ENCODE peak calls at places on chromosome 22, in ten cellular contexts. A is AG10803; J is astrocyte of the cerebellum; B is body of pancreas; D is GM12878; C is thyroid gland; E is uterus; H is CD4-positive, alpha-beta memory T cell; T is PC-9; S is IMR-90. P is an unnamed sample.

GRCh38 chr22:23034621-23035556 is 35.4 kb upstream of the GNAZ start:
- DNase-seq in A (no peak), J (no peak), B (no peak), D (no peak), C (no peak), E (no peak), H (no peak), T (no peak), S (no peak), P (no peak)

GRCh38 chr22:45632791-45633515 is 38.7 kb upstream of the ATXN10 start:
- DNase-seq in A (no peak), J (no peak), B (peak; percentile 30), D (no peak), C (peak; percentile 44), E (no peak), H (no peak), T (no peak), S (no peak), P (peak; percentile 41)

GRCh38 chr22:26264162-26264561 is 94.9 kb downstream of the SEZ6L start:
- DNase-seq in A (no peak), J (no peak), B (no peak), D (no peak), C (no peak), E (no peak), H (no peak), T (no peak), S (no peak), P (no peak)

GRCh38 chr22:20533095-20533878 is 25.9 kb downstream of the MED15 start:
- DNase-seq in A (no peak), J (no peak), B (no peak), D (no peak), C (no peak), E (no peak), H (no peak), T (no peak), S (no peak), P (no peak)

GRCh38 chr22:42509548-42509947 is 10.0 kb downstream of the RRP7A start:
- DNase-seq in A (no peak), J (no peak), B (no peak), D (no peak), C (no peak), E (no peak), H (no peak), T (no peak), S (no peak), P (no peak)

GRCh38 chr22:45112136-45112879 is 51.4 kb upstream of the NUP50 start:
- DNase-seq in A (peak; percentile 92), J (no peak), B (no peak), D (no peak), C (no peak), E (no peak), H (no peak), T (no peak), S (peak; percentile 84), P (peak; percentile 32)

GRCh38 chr22:41762980-41763779 is 37.3 kb upstream of the CCDC134 start:
- DNase-seq in A (no peak), J (no peak), B (no peak), D (no peak), C (peak; percentile 7), E (no peak), H (peak; percentile 9), T (peak; percentile 14), S (no peak), P (no peak)

GRCh38 chr22:45612451-45612901 is 59.2 kb upstream of the ATXN10 start:
- DNase-seq in A (peak; percentile 81), J (peak; percentile 23), B (peak; percentile 51), D (no peak), C (no peak), E (peak; percentile 50), H (no peak), T (no peak), S (peak; percentile 80), P (peak; percentile 65)

GRCh38 chr22:45438364-45438763 is 24.9 kb downstream of the RIBC2 start:
- DNase-seq in A (no peak), J (no peak), B (no peak), D (no peak), C (no peak), E (no peak), H (no peak), T (no peak), S (peak; percentile 57), P (no peak)

GRCh38 chr22:47629791-47630655 is 867.6 kb downstream of the TBC1D22A start:
- DNase-seq in A (no peak), J (no peak), B (no peak), D (no peak), C (no peak), E (no peak), H (no peak), T (no peak), S (no peak), P (peak; percentile 38)

GRCh38 chr22:42992092-42992491 is 22.9 kb downstream of the PACSIN2 start:
- DNase-seq in A (no peak), J (no peak), B (no peak), D (no peak), C (no peak), E (no peak), H (no peak), T (no peak), S (no peak), P (no peak)

GRCh38 chr22:18068991-18069390 is 8.8 kb upstream of the PEX26 start:
- DNase-seq in A (no peak), J (no peak), B (no peak), D (no peak), C (no peak), E (no peak), H (no peak), T (no peak), S (no peak), P (peak; percentile 0)

GRCh38 chr22:40178417-40179409 is 988 bp downstream of the TNRC6B start:
- DNase-seq in A (peak; percentile 55), J (no peak), B (peak; percentile 40), D (no peak), C (peak; percentile 43), E (no peak), H (peak; percentile 24), T (no peak), S (peak; percentile 57), P (no peak)

GRCh38 chr22:27453688-27454087 is 347.9 kb downstream of the MN1 start:
- DNase-seq in A (no peak), J (no peak), B (no peak), D (no peak), C (no peak), E (no peak), H (no peak), T (no peak), S (no peak), P (no peak)

GRCh38 chr22:19799322-19800190 is 39.0 kb downstream of the TBX1 start:
- DNase-seq in A (peak; percentile 98), J (peak; percentile 95), B (no peak), D (no peak), C (peak; percentile 17), E (peak; percentile 90), H (no peak), T (peak; percentile 11), S (peak; percentile 92), P (no peak)

GRCh38 chr22:45504703-45505341 is 2.1 kb downstream of the FBLN1 start:
- DNase-seq in A (peak; percentile 50), J (no peak), B (no peak), D (no peak), C (no peak), E (no peak), H (no peak), T (no peak), S (peak; percentile 37), P (no peak)

DNA sequence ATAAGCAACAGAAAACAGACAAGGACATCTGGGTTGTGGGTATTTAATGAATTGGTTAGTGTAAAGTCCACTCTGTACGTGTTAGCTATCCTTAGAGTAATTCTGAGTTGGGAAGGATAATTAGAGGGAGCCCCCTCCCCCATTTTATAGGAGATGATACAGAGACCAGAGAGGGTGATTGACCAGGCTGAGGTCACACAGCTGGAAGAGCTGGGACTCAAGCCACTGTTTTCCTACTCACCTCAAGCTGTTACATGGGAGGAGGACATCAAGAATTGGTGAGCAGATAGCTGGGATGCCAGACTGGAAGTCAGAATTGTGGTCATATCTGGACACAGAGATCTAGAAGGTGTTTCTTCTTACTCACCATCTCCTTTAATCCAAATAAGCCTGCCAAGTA is 8.7 kb upstream of the NPTXR start:
- DNase-seq in A (no peak), J (no peak), B (no peak), D (no peak), C (no peak), E (no peak), H (no peak), T (no peak), S (no peak), P (no peak)
- H3K4me3 ChIP-seq in A (no peak overlapping the region), J (no peak overlapping the region), B (no peak overlapping the region), D (no peak overlapping the region), C (no peak overlapping the region), E (no peak overlapping the region), H (no peak overlapping the region), T (no peak overlapping the region), S (no peak overlapping the region), P (no peak overlapping the region)

GRCh38 chr22:34489861-34490260 is 569.6 kb upstream of the LARGE1 start:
- DNase-seq in A (no peak), J (no peak), B (no peak), D (no peak), C (no peak), E (no peak), H (no peak), T (no peak), S (no peak), P (no peak)
- H3K4me3 ChIP-seq in A (no peak overlapping the region), J (no peak overlapping the region), B (no peak overlapping the region), D (no peak overlapping the region), C (no peak overlapping the region), E (no peak overlapping the region), H (no peak overlapping the region), T (no peak overlapping the region), S (no peak overlapping the region), P (no peak overlapping the region)

DNA sequence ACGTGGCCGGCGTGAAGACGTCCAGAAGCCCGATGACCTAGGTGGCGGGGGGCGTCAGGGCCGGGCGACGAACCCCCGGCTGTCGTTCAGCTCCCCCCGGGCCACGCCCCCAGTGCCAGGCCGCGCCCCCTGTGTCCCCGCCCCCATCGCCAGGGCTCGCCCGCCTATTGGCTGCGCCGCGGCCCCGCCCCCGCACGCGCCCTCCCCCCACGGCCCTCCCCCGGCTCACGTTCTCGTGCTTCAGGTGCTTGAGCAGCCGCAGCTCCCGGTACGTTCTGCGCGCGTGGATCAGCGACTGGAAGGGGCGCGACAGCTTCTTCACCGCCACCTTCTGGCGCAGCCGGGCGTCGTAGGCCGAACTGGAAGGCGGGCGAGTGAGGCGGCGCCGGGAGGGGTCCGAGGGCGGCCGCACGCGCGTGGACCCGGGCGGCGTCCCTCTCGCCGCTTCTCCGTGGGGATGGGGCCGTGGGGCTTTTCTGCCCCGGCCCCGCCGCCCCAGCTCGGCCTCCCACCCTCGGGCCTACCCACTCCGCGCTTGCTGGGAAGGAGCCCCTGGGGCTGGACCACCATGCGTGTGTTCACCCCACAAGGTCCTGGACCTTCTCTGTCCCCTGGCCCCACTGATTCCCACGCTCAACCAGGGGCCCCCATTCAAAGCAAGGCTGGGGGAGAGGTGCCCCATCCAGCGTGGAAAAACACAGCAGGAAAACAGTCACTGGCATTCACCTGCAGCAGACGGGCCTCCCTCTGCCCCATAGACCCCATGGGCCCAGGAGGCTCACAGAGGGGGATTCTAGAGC is 2.4 kb downstream of the MAPK11 start:
- DNase-seq in A (peak; percentile 47), J (no peak), B (peak; percentile 78), D (no peak), C (peak; percentile 78), E (peak; percentile 71), H (no peak), T (no peak), S (peak; percentile 38), P (peak; percentile 86)
- H3K4me3 ChIP-seq in A (peak overlapping the region; percentile 54), J (peak overlapping the region; percentile 19), B (no peak overlapping the region), D (no peak overlapping the region), C (peak overlapping the region; percentile 18), E (no peak overlapping the region), H (no peak overlapping the region), T (no peak overlapping the region), S (peak overlapping the region; percentile 45), P (peak overlapping the region; percentile 33)

GRCh38 chr22:36236338-36237319 is 2.7 kb downstream of the APOL2 start:
- DNase-seq in A (no peak), J (no peak), B (no peak), D (no peak), C (no peak), E (no peak), H (no peak), T (no peak), S (no peak), P (no peak)
- H3K4me3 ChIP-seq in A (peak overlapping the region; percentile 74), J (peak overlapping the region; percentile 14), B (no peak overlapping the region), D (peak overlapping the region; percentile 96), C (peak overlapping the region; percentile 40), E (no peak overlapping the region), H (no peak overlapping the region), T (no peak overlapping the region), S (no peak overlapping the region), P (peak overlapping the region; percentile 69)